ENCODE peak calls at places on chromosomes 16 and 17, in six cellular contexts. X is HepG2; D is activated CD4-positive, alpha-beta T cell treated with anti-CD3 and anti-CD28 coated beads for 36 hours; Q is pancreas; O is left ventricle myocardium superior; H is stimulated activated naive CD8-positive, alpha-beta T cell treated with anti-CD3 and anti-CD28 coated beads, Interleukin-15, amount 100 ng/mL, for 72 hours. W is an unnamed sample.

GRCh38 chr16:4525069-4525468 is 13.5 kb downstream of the CDIP1 start:
- ATAC-seq in X (no peak), D (no peak), Q (no peak), O (peak; percentile 46), H (no peak), W (no peak)

GRCh38 chr17:69702078-69702477 is 287.6 kb downstream of the MAP2K6 start:
- ATAC-seq in X (no peak), D (no peak), Q (no peak), O (no peak), H (no peak), W (no peak)

GRCh38 chr16:80556481-80556880 is 15.7 kb downstream of the DYNLRB2 start:
- ATAC-seq in X (no peak), D (no peak), Q (no peak), O (no peak), H (no peak), W (no peak)

GRCh38 chr17:7655541-7655840 is 4.8 kb downstream of the ATP1B2 start:
- ATAC-seq in X (no peak), D (no peak), Q (no peak), O (no peak), H (no peak), W (no peak)

GRCh38 chr17:47252766-47253512 is 688 bp upstream of the ITGB3 start:
- ATAC-seq in X (peak; percentile 17), D (no peak), Q (no peak), O (no peak), H (no peak), W (no peak)

GRCh38 chr17:68950725-68951124 is 4.5 kb downstream of the ABCA8 start:
- ATAC-seq in X (no peak), D (no peak), Q (no peak), O (peak; percentile 61), H (no peak), W (peak; percentile 53)

GRCh38 chr16:81595676-81596292 is 151.2 kb downstream of the CMIP start:
- ATAC-seq in X (no peak), D (peak; percentile 69), Q (no peak), O (no peak), H (peak; percentile 49), W (no peak)

GRCh38 chr16:14331020-14331419 is 259.9 kb downstream of the MRTFB start:
- ATAC-seq in X (no peak), D (no peak), Q (no peak), O (no peak), H (no peak), W (no peak)